ENCODE peak calls at places on chromosomes 11 and 22, in five cellular contexts. T is pancreas, Q is left ventricle myocardium inferior, Y is lung, V is cardiac muscle cell. J is an unnamed sample. For H3K4me1, the result is how much of the 10 kb centered on the place peaks cover.

GRCh38 chr22:48489551-48490512 is 1337.8 kb downstream of the BRD1 start:
- DNase-seq in V (peak), T (no peak), Q (no peak), Y (no peak), J (no peak)

GRCh38 chr22:37731804-37732471 is 35.1 kb downstream of the TRIOBP start:
- DNase-seq in Y (no peak), T (no peak), Q (no peak), V (no peak), J (no peak)

GRCh38 chr11:67409781-67410368 is 5.6 kb upstream of the CARNS1 start:
- DNase-seq in T (peak), V (no peak), Q (no peak), Y (no peak), J (no peak)

GRCh38 chr11:103109818-103110388 is 677 bp downstream of the DYNC2H1 start:
- DNase-seq in V (peak), Q (no peak), T (no peak), Y (no peak), J (peak)

GRCh38 chr11:112965601-112966125 is 4.4 kb downstream of the NCAM1 start:
- DNase-seq in Y (no peak), Q (no peak), T (no peak), V (no peak), J (no peak)

GRCh38 chr22:37186997-37187522 is 987 bp downstream of the C1QTNF6 start:
- DNase-seq in Y (no peak), T (no peak), V (no peak), Q (peak), J (no peak)

GRCh38 chr11:46222485-46223251 is 54.8 kb upstream of the CREB3L1 start:
- DNase-seq in Q (no peak), V (no peak), T (no peak), Y (no peak), J (no peak)

GRCh38 chr11:19853016-19853415 is 140.4 kb downstream of the NAV2 start:
- DNase-seq in Q (no peak), T (no peak), V (no peak), Y (no peak), J (no peak)

GRCh38 chr11:122116591-122116990 is 576 bp upstream of the BLID start:
- DNase-seq in Q (no peak), Y (no peak), V (no peak), T (no peak), J (no peak)

GRCh38 chr11:120547871-120548681 is 36.5 kb downstream of the GRIK4 start:
- DNase-seq in T (peak), Q (peak), V (peak), Y (peak), J (peak)

GRCh38 chr11:29320196-29320595 is 696.6 kb downstream of the KCNA4 start:
- DNase-seq in Q (no peak), T (no peak), V (no peak), Y (no peak), J (no peak)

GRCh38 chr11:133824593-133824992 is 20.7 kb downstream of the SPATA19 start:
- DNase-seq in V (no peak), Q (no peak), T (no peak), Y (no peak), J (no peak)

GRCh38 chr11:19648321-19648720 is 64.3 kb upstream of the NAV2 start:
- DNase-seq in Y (no peak), V (no peak), T (no peak), Q (no peak), J (no peak)

GRCh38 chr11:130536106-130537040 is 87.9 kb downstream of the ADAMTS15 start:
- DNase-seq in Y (no peak), V (peak), T (no peak), Q (no peak), J (no peak)

GRCh38 chr11:111696556-111696955 is 69.6 kb downstream of the PPP2R1B start:
- DNase-seq in Q (no peak), V (peak), Y (no peak), T (no peak), J (no peak)

GRCh38 chr11:44008698-44009097 is 39.1 kb upstream of the ACCSL start:
- DNase-seq in T (no peak), V (no peak), Y (no peak), Q (no peak), J (no peak)

GRCh38 chr11:34145847-34146381 is 40.5 kb downstream of the NAT10 start:
- DNase-seq in T (no peak), V (no peak), Q (no peak), Y (no peak), J (no peak)

GRCh38 chr11:39239553-39239952 is 2219.9 kb downstream of the LRRC4C start:
- DNase-seq in Y (no peak), Q (no peak), T (no peak), V (no peak), J (no peak)

GRCh38 chr22:41919357-41920224 is 4.7 kb upstream of the SHISA8 start:
- DNase-seq in V (peak), Q (peak), T (peak), Y (peak), J (no peak)

GRCh38 chr11:46277313-46277622 is 194 bp upstream of the CREB3L1 start:
- DNase-seq in Y (no peak), Q (no peak), V (peak), T (no peak), J (peak)

GRCh38 chr22:18111759-18112330 is 1.2 kb downstream of the TUBA8 start:
- DNase-seq in T (no peak), V (no peak), Q (peak), Y (no peak), J (no peak)

GRCh38 chr11:114179234-114179941 is 116.8 kb upstream of the NNMT start:
- DNase-seq in T (peak), V (peak), Y (peak), Q (peak), J (peak)

GRCh38 chr11:14374922-14375630 is 16.1 kb upstream of the RRAS2 start:
- DNase-seq in V (no peak), Q (no peak), Y (no peak), T (no peak), J (no peak)

GRCh38 chr22:35333220-35333619 is 33.5 kb downstream of the TOM1 start:
- DNase-seq in Y (no peak), Q (no peak), T (no peak), V (no peak), J (no peak)

GRCh38 chr22:29310065-29310862 is 3.8 kb downstream of the GAS2L1 start:
- DNase-seq in V (no peak), T (peak), Q (no peak), Y (no peak), J (no peak)

GRCh38 chr11:121841487-121842167 is 274.4 kb downstream of the BLID start:
- DNase-seq in Y (no peak), V (peak), Q (no peak), T (peak), J (no peak)

GRCh38 chr11:101582242-101583052 is 1.4 kb downstream of the TRPC6 start:
- DNase-seq in T (no peak), V (no peak), Y (no peak), Q (peak), J (peak)

GRCh38 chr11:69292221-69292648 is 1.7 kb upstream of the MYEOV start:
- DNase-seq in Q (no peak), Y (no peak), T (no peak), V (peak), J (no peak)

GRCh38 chr22:29141078-29141688 is 64.5 kb upstream of the EMID1 start:
- DNase-seq in V (no peak), T (no peak), Y (no peak), Q (no peak), J (no peak)

GRCh38 chr11:40328890-40329617 is 1130.4 kb downstream of the LRRC4C start:
- DNase-seq in Q (peak), Y (peak), V (peak), T (peak), J (no peak)

GRCh38 chr11:3683039-3683438 is 11.9 kb upstream of the CHRNA10 start:
- DNase-seq in Y (no peak), V (no peak), T (no peak), Q (no peak), J (no peak)
- TF ChIP-seq CTCF in Y (no peak), V (no peak), T (no peak), Q (no peak), J (no peak)

GRCh38 chr22:39897841-39898240 is 3.0 kb upstream of the GRAP2 start:
- DNase-seq in Q (no peak), T (no peak), V (no peak), Y (no peak), J (no peak)
- H3K4me1 ChIP-seq in Q (under half), T (under half), V (under half), Y (under half), J (under half)

GRCh38 chr22:32401486-32401885 is 10.6 kb downstream of the RTCB start:
- DNase-seq in V (no peak), T (no peak), Q (no peak), Y (no peak), J (no peak)

GRCh38 chr22:32396255-32396654 is 15.8 kb downstream of the RTCB start:
- DNase-seq in Q (no peak), Y (no peak), V (no peak), T (no peak), J (no peak)

GRCh38 chr22:32395107-32395506 is 16.9 kb downstream of the RTCB start:
- DNase-seq in Y (no peak), Q (no peak), T (no peak), V (no peak), J (no peak)

GRCh38 chr22:32396746-32397145 is 15.3 kb downstream of the RTCB start:
- DNase-seq in V (peak), T (no peak), Y (peak), Q (no peak), J (no peak)
- TF ChIP-seq CTCF in V (no peak), T (no peak), Y (no peak), Q (no peak), J (no peak)

DNA sequence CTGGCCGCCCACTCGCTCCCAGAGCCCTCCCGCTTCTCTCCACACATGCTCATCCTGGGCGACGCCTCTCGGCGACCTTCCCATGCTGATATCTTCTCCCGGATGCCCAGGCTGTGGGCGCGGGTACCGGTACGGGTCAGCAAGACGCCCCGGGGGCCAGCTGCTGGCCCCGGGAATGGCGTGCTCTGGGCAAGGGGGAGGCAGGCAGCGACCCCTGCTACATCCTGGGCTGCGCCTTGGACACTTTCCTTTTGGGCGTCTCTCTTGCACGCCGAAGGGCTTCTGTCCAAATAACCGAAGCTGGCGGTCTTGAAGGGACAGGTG is 48.1 kb downstream of the RPL27A start:
- DNase-seq in T (no peak), V (no peak), Q (no peak), Y (no peak), J (no peak)
- H3K4me1 ChIP-seq in T (under half), V (under half), Q (half or more), Y (under half), J (under half)

DNA sequence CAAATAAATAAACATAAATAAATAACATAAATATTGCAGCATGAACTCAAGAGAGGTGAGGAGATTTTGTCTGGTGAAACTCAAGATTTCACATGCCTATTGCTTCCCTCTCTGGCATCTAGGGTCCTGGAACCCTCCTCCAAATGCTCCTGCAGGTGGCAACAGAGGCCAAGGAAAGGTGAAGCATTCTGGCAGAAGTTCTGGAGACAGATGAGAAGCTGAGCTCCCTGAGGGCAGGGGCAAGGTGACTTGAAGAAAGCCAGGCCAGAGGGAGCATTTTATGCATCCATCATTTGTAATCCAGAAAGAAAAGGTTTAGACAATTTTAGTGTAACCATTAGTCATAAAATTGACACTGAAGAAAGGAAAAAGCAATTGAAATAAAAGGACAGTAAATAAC is 64.9 kb downstream of the ENDOD1 start:
- DNase-seq in Q (no peak), Y (no peak), T (no peak), V (peak), J (no peak)
- TF ChIP-seq CTCF in Q (peak), Y (peak), T (no peak), V (peak), J (peak)

DNA sequence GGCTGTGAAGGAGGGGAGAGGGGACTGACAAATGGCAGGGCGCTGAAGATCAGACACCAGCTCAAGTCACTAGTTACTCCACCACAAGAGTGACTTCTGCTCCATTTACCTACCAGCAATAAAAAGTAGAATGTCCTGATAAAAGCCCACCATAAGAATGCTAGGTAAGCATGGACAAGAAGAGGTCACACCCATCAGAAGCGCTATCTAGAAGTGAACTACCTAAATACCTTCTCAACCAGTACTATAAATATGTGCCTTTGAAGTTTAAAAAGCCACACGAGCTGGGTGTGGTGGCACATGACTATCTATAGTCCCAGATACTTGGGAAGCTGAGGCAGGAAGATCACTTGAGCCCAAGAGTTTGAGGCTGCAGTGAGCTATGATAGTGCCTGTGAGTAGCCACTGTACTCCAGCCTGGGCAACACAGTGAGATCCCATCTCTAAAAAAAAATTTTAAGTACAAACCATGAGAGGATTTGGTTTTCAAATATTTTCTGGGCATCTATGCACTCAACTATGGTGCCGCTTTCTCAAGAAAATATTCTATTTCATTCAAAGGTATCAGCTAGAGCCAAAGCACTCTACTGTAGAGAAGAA is 66.6 kb downstream of the PACSIN2 start:
- DNase-seq in Q (no peak), Y (no peak), V (no peak), T (no peak), J (no peak)
- H3K4me1 ChIP-seq in Q (half or more), Y (under half), V (under half), T (half or more), J (under half)

J was measured in uterus.